ENCODE peak calls at places on chromosomes 16 and 17, in five cellular contexts. H is dorsolateral prefrontal cortex, P is spleen, E is fibroblast of pulmonary artery, R is heart right ventricle. F is an unnamed sample.

GRCh38 chr16:81004646-81005353 is 1.9 kb downstream of the CMC2 start:
- DNase-seq in H (no peak), P (no peak), E (peak), R (no peak), F (peak)

GRCh38 chr16:57764341-57765159 is 29.0 kb downstream of the KATNB1 start:
- DNase-seq in H (peak), P (no peak), E (peak), R (no peak), F (peak)

GRCh38 chr16:31022574-31023251 is 10.6 kb upstream of the STX4 start:
- DNase-seq in H (no peak), P (no peak), E (no peak), R (no peak), F (no peak)

GRCh38 chr17:47741109-47741792 is 8.2 kb downstream of the TBX21 start:
- DNase-seq in H (no peak), P (no peak), E (no peak), R (no peak), F (no peak)

GRCh38 chr16:28915181-28915580 is 9.9 kb downstream of the RABEP2 start:
- DNase-seq in H (no peak), P (no peak), E (peak), R (no peak), F (peak)

GRCh38 chr17:71142333-71142732 is 973.0 kb downstream of the KCNJ2 start:
- DNase-seq in H (no peak), P (no peak), E (no peak), R (no peak), F (no peak)

GRCh38 chr16:610513-611381 is 20.0 kb upstream of the WFIKKN1 start:
- DNase-seq in H (peak), P (peak), E (no peak), R (no peak), F (peak)

GRCh38 chr17:62703269-62703775 is 75.9 kb downstream of the MRC2 start:
- DNase-seq in H (no peak), P (peak), E (no peak), R (no peak), F (peak)

GRCh38 chr17:39677581-39678339 is 9.5 kb downstream of the PNMT start:
- DNase-seq in H (peak), P (peak), E (no peak), R (peak), F (no peak)

GRCh38 chr17:77778636-77779524 is 179.6 kb upstream of the TNRC6C start:
- DNase-seq in H (peak), P (no peak), E (peak), R (peak), F (no peak)

GRCh38 chr16:11253995-11254912 is 1.8 kb downstream of the SOCS1 start:
- DNase-seq in H (no peak), P (no peak), E (no peak), R (no peak), F (no peak)

GRCh38 chr16:19662351-19662750 is 55.7 kb downstream of the KNOP1 start:
- DNase-seq in H (no peak), P (no peak), E (no peak), R (no peak), F (no peak)

GRCh38 chr17:13320046-13320785 is 281.5 kb downstream of the HS3ST3A1 start:
- DNase-seq in H (no peak), P (no peak), E (no peak), R (no peak), F (no peak)

GRCh38 chr17:14351493-14351892 is 50.6 kb downstream of the HS3ST3B1 start:
- DNase-seq in H (no peak), P (no peak), E (no peak), R (no peak), F (no peak)

DNA sequence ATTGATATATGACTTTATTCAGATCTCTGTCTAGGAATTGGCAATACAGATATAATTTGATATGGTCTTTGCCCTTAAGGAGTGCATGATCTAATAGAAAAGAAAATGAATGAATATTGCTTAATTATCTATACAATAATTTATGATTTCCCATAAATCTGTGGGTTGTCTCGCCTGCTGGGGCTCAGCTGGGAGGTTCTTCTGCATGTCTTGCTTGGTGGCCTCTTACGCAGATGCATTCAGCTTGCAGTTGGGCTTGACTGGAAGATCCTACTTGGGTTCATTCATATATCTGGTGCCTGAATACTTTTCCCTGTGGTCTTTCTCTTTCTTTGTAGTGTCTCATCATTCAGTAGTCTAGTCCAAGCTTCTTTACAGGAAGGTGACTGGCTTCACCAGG is 34.0 kb upstream of the GOT2 start:
- DNase-seq in H (no peak), P (no peak), E (no peak), R (no peak), F (no peak)
- H3K4me3 ChIP-seq in H (no peak), P (no peak), E (no peak), R (no peak), F (no peak)

GRCh38 chr17:9402590-9403199 is 172.9 kb downstream of the STX8 start:
- DNase-seq in H (no peak), P (no peak), E (peak), R (no peak), F (peak)
- TF ChIP-seq CTCF in H (peak), P (peak), E (peak), R (peak), F (peak)

DNA sequence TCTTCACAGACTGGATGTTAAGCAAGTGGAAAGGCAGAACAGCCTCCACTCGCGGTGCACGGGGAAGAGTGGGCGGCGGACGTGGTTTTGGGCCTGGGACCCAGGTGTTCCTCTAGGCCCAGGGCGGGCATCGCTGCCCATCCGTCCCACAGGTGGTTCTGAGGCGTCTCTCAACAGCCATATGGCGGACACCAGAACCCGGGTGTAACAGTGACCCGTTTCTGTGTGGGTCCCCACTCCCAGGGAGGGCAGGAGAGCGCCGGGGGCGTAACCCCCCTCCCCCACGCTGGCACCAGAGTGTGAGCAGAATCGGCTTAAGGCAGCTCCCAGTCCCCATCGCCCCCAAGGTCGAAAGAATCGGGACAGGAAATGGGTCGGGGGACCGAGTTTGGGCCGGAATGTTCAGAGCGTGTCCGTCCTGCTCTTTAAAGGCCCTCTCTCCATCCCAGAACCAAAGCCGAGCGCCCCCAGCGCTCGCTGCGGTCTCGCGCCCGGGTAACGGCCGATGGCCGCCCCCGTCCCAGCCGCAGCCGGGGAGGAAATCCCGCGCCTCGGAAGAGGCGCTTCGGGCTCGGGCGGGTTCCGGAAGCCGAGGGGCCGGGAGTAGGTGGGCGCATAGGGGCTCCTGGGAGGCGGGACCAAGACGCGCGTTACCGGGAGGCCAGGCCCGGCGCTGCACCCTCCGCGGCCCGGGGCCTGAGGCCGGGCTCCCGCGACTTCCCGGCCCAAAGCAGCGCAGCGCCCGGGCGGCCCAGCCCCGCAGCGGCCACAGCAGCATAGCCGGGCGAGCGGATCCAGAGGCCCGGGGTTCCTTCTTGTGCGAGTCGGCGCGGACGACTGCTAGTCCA is at the start of gene TK2:
- DNase-seq in H (peak), P (peak), E (peak), R (peak), F (peak)
- H3K4me3 ChIP-seq in H (peak), P (peak), E (peak), R (peak), F (peak)

DNA sequence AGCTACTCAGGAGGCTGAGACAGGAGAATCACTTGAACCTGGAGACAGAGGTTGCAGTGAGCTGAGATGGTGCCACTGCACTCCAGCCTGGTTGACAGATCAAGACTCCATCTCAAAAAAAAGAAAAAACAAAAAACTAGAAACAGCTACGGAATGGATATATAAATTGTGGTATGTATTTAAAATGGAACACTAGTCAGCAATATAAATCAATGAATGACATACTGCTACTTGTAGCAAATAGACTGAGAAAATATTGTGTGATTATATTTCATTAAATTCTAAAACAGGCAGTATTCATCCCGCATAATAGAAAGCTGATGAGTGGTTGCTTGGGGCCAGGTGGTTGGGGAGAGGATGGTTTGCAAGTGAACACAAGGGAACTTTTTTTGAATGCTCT is 261.7 kb downstream of the BCAS3 start:
- DNase-seq in H (no peak), P (no peak), E (no peak), R (no peak), F (no peak)
- TF ChIP-seq CTCF in H (no peak), P (no peak), E (no peak), R (no peak), F (no peak)

GRCh38 chr17:42681976-42682375 is 333 bp upstream of the CCR10 start:
- DNase-seq in H (no peak), P (no peak), E (no peak), R (no peak), F (no peak)
- H3K4me3 ChIP-seq in H (peak), P (peak), E (peak), R (peak), F (peak)

GRCh38 chr16:14309001-14309886 is 238.1 kb downstream of the MRTFB start:
- DNase-seq in H (no peak), P (peak), E (no peak), R (no peak), F (no peak)
- TF ChIP-seq CTCF in H (no peak), P (no peak), E (no peak), R (no peak), F (no peak)

F was measured in fibroblast of mammary gland.